ENCODE peak calls at places on chromosomes 5 and 9, in ten cellular contexts. N is naive B cell; Z is H54; S is KBM-7; P is stimulated activated CD8-positive, alpha-beta memory T cell treated with anti-CD3 and anti-CD28 coated beads, Interleukin-12 subunit alpha, Interleukin-12 subunit beta, amount 100 ng/mL, for 4 hours; R is PC-9; W is effector memory CD4-positive, alpha-beta T cell; Q is frontal cortex; I is skeletal muscle cell; F is NCI-H1092 treated with DMSO at 0.1 percent for 48 hours. G is an unnamed sample.

GRCh38 chr5:122163151-122164069 is 34.1 kb downstream of the ZNF474 start:
- DNase-seq in N (no peak), Z (peak; percentile 54), S (no peak), P (no peak), R (peak; percentile 7), W (no peak), Q (no peak), I (peak; percentile 88), F (no peak), G (peak; percentile 95)

GRCh38 chr5:94470802-94471201 is 147.6 kb downstream of the KIAA0825 start:
- DNase-seq in N (no peak), Z (no peak), S (no peak), P (no peak), R (no peak), W (no peak), Q (no peak), I (no peak), F (no peak), G (no peak)

GRCh38 chr5:73218552-73219171 is 45.7 kb downstream of the TMEM174 start:
- DNase-seq in N (no peak), Z (peak; percentile 43), S (no peak), P (no peak), R (no peak), W (no peak), Q (no peak), I (no peak), F (no peak), G (peak; percentile 76)

GRCh38 chr9:14515564-14516198 is 177.6 kb downstream of the ZDHHC21 start:
- DNase-seq in N (no peak), Z (no peak), S (no peak), P (no peak), R (no peak), W (no peak), Q (no peak), I (peak; percentile 20), F (peak; percentile 98), G (no peak)

GRCh38 chr9:78131969-78132687 is 100.5 kb upstream of the GNAQ start:
- DNase-seq in N (no peak), Z (no peak), S (no peak), P (no peak), R (no peak), W (no peak), Q (no peak), I (no peak), F (no peak), G (peak; percentile 14)

GRCh38 chr5:27472000-27472763 is 433.8 kb upstream of the CDH9 start:
- DNase-seq in N (no peak), Z (no peak), S (peak; percentile 81), P (no peak), R (peak; percentile 89), W (no peak), Q (no peak), I (peak; percentile 47), F (no peak), G (peak; percentile 8)

GRCh38 chr9:123266655-123267421 is 1.5 kb downstream of the STRBP start:
- DNase-seq in N (no peak), Z (peak; percentile 28), S (no peak), P (no peak), R (no peak), W (no peak), Q (no peak), I (no peak), F (no peak), G (no peak)

GRCh38 chr5:157130933-157131332 is 11.7 kb downstream of the MED7 start:
- DNase-seq in N (no peak), Z (no peak), S (no peak), P (no peak), R (peak; percentile 15), W (no peak), Q (no peak), I (no peak), F (no peak), G (no peak)

GRCh38 chr5:54902817-54903473 is 82.4 kb downstream of the ESM1 start:
- DNase-seq in N (peak; percentile 57), Z (no peak), S (peak; percentile 84), P (no peak), R (no peak), W (no peak), Q (no peak), I (peak; percentile 87), F (no peak), G (no peak)

GRCh38 chr9:108904161-108904560 is 29.8 kb downstream of the ELP1 start:
- DNase-seq in N (no peak), Z (no peak), S (no peak), P (no peak), R (no peak), W (no peak), Q (no peak), I (no peak), F (no peak), G (no peak)

GRCh38 chr9:114288233-114289051 is 34.5 kb upstream of the ORM1 start:
- DNase-seq in N (no peak), Z (peak; percentile 54), S (no peak), P (no peak), R (peak; percentile 32), W (no peak), Q (no peak), I (no peak), F (no peak), G (no peak)

GRCh38 chr9:73176450-73176875 is 24.8 kb downstream of the ANXA1 start:
- DNase-seq in N (no peak), Z (peak; percentile 60), S (no peak), P (no peak), R (peak; percentile 88), W (no peak), Q (no peak), I (no peak), F (no peak), G (peak; percentile 31)

GRCh38 chr5:134370306-134370870 is 981 bp upstream of the UBE2B start:
- DNase-seq in N (no peak), Z (no peak), S (no peak), P (no peak), R (no peak), W (no peak), Q (no peak), I (no peak), F (no peak), G (peak; percentile 73)

GRCh38 chr9:33102551-33103210 is 26.2 kb upstream of the SMU1 start:
- DNase-seq in N (no peak), Z (no peak), S (no peak), P (no peak), R (no peak), W (no peak), Q (no peak), I (no peak), F (no peak), G (no peak)

GRCh38 chr9:137306546-137307254 is 4.6 kb upstream of the NRARP start:
- DNase-seq in N (no peak), Z (no peak), S (no peak), P (no peak), R (no peak), W (no peak), Q (no peak), I (no peak), F (no peak), G (no peak)

GRCh38 chr5:5658226-5658625 is 235.7 kb downstream of the ICE1 start:
- DNase-seq in N (no peak), Z (peak; percentile 65), S (no peak), P (no peak), R (no peak), W (no peak), Q (peak; percentile 24), I (no peak), F (no peak), G (peak; percentile 14)

GRCh38 chr9:113998529-113999255 is 79.4 kb downstream of the AMBP start:
- DNase-seq in N (no peak), Z (no peak), S (no peak), P (no peak), R (no peak), W (no peak), Q (no peak), I (no peak), F (peak; percentile 3), G (no peak)

GRCh38 chr5:31531543-31531887 is 378 bp downstream of the DROSHA start:
- DNase-seq in N (no peak), Z (peak; percentile 18), S (no peak), P (no peak), R (no peak), W (no peak), Q (peak; percentile 12), I (no peak), F (peak; percentile 24), G (peak; percentile 46)

GRCh38 chr9:9352877-9353481 is 1259.8 kb downstream of the PTPRD start:
- DNase-seq in N (no peak), Z (no peak), S (peak; percentile 3), P (no peak), R (no peak), W (no peak), Q (no peak), I (no peak), F (peak; percentile 20), G (peak; percentile 29)